ENCODE peak calls at places on chromosomes 4 and X, in ten cellular contexts. T is A673, A is OCI-LY7, X is transverse colon, I is RWPE1, U is heart left ventricle, K is DND-41, Q is GM23248, H is brain microvascular endothelial cell, M is substantia nigra. Z is an unnamed sample.

GRCh38 chrX:48493890-48494364 is 14.9 kb upstream of the PORCN start:
- DNase-seq in M (no peak), Q (peak), X (no peak), I (no peak), U (no peak), A (no peak), K (no peak), H (peak), T (peak), Z (no peak)

GRCh38 chr4:38605794-38606586 is 58.0 kb upstream of the KLF3 start:
- DNase-seq in A (no peak), T (no peak), I (no peak), M (no peak), H (no peak), K (no peak), Q (no peak), X (peak), U (no peak), Z (no peak)

GRCh38 chr4:137819964-137820383 is 287.7 kb upstream of the PCDH18 start:
- DNase-seq in M (no peak), T (peak), H (peak), U (no peak), I (peak), K (peak), X (no peak), A (peak), Q (peak), Z (no peak)

GRCh38 chrX:16778545-16778944 is 7.7 kb upstream of the TXLNG start:
- DNase-seq in M (no peak), X (no peak), T (no peak), U (no peak), A (no peak), H (no peak), Q (peak), I (no peak), K (no peak), Z (no peak)

GRCh38 chr4:65343342-65343741 is 326.9 kb downstream of the EPHA5 start:
- DNase-seq in K (no peak), A (no peak), X (no peak), H (no peak), I (no peak), M (no peak), Q (no peak), T (no peak), U (no peak), Z (no peak)

GRCh38 chr4:28279249-28279648 is 1418.6 kb downstream of the STIM2 start:
- DNase-seq in I (no peak), K (no peak), Q (no peak), T (no peak), U (no peak), H (no peak), X (no peak), A (no peak), M (no peak), Z (no peak)

GRCh38 chr4:872241-872981 is 46.5 kb upstream of the CPLX1 start:
- DNase-seq in K (no peak), Q (no peak), I (no peak), H (no peak), X (no peak), U (no peak), M (no peak), T (no peak), A (no peak), Z (no peak)

GRCh38 chr4:4461850-4462249 is 74.9 kb downstream of the NSG1 start:
- DNase-seq in I (no peak), Q (no peak), K (peak), H (no peak), X (peak), U (no peak), M (no peak), T (no peak), A (no peak), Z (no peak)

GRCh38 chrX:110402855-110403230 is 44.2 kb downstream of the RTL9 start:
- DNase-seq in A (no peak), U (no peak), H (no peak), Q (no peak), T (no peak), M (no peak), K (no peak), I (no peak), X (no peak), Z (no peak)

GRCh38 chrX:50067435-50068292 is 133.1 kb downstream of the AKAP4 start:
- DNase-seq in Q (no peak), I (no peak), X (peak), K (no peak), T (peak), A (no peak), U (no peak), M (no peak), H (peak), Z (no peak)

GRCh38 chrX:134847133-134847532 is 143.7 kb upstream of the SMIM10 start:
- DNase-seq in H (no peak), Q (no peak), K (no peak), U (no peak), A (no peak), M (no peak), I (no peak), X (no peak), T (no peak), Z (no peak)

GRCh38 chrX:133922390-133922772 is 63.0 kb downstream of the GPC3 start:
- DNase-seq in T (no peak), X (no peak), I (no peak), Q (no peak), U (no peak), H (no peak), A (no peak), K (peak), M (no peak), Z (no peak)

GRCh38 chrX:136168929-136169735 is 21.8 kb downstream of the FHL1 start:
- DNase-seq in H (peak), I (peak), X (peak), K (no peak), Q (peak), A (no peak), M (peak), T (peak), U (peak), Z (no peak)

GRCh38 chrX:20620301-20620700 is 353.6 kb upstream of the RPS6KA3 start:
- DNase-seq in M (no peak), Q (peak), A (no peak), X (no peak), U (no peak), T (no peak), I (peak), H (peak), K (no peak), Z (no peak)

GRCh38 chrX:74119016-74119910 is 184.7 kb upstream of the ZCCHC13 start:
- DNase-seq in I (peak), Q (peak), U (no peak), K (no peak), M (no peak), H (peak), T (peak), A (no peak), X (no peak), Z (no peak)

GRCh38 chrX:74232859-74233258 is 71.1 kb upstream of the ZCCHC13 start:
- DNase-seq in A (no peak), I (no peak), K (peak), H (peak), Q (peak), U (no peak), T (peak), M (no peak), X (no peak), Z (no peak)

GRCh38 chr4:89152972-89153371 is 41.6 kb downstream of the TIGD2 start:
- DNase-seq in Q (peak), A (no peak), H (peak), M (no peak), K (no peak), U (no peak), I (no peak), T (peak), X (no peak), Z (no peak)

GRCh38 chr4:129092636-129093172 is 635 bp downstream of the SCLT1 start:
- DNase-seq in X (no peak), A (no peak), K (no peak), I (no peak), T (peak), M (no peak), H (peak), U (no peak), Q (peak), Z (no peak)

GRCh38 chr4:138960175-138960710 is 55.3 kb upstream of the NOCT start:
- DNase-seq in U (no peak), M (no peak), Q (no peak), K (no peak), I (no peak), T (no peak), H (no peak), A (no peak), X (no peak), Z (no peak)

GRCh38 chr4:25437951-25438350 is 60.9 kb downstream of the ANAPC4 start:
- DNase-seq in M (no peak), T (no peak), Q (no peak), A (no peak), H (no peak), X (no peak), U (no peak), K (no peak), I (no peak), Z (no peak)

GRCh38 chr4:7762376-7763040 is 177.2 kb downstream of the AFAP1 start:
- DNase-seq in K (no peak), A (no peak), H (no peak), I (no peak), Q (no peak), U (no peak), T (no peak), M (no peak), X (no peak), Z (no peak)

GRCh38 chrX:132022115-132022862 is 813 bp upstream of the STK26 start:
- DNase-seq in I (no peak), H (no peak), Q (peak), T (peak), K (peak), M (no peak), X (peak), U (no peak), A (peak), Z (no peak)

GRCh38 chr4:147830987-147831386 is 99.1 kb downstream of the ARHGAP10 start:
- DNase-seq in H (peak), A (no peak), Q (peak), U (no peak), X (no peak), I (peak), K (no peak), M (no peak), T (no peak), Z (no peak)

GRCh38 chrX:73563740-73564073 is 710 bp downstream of the CHIC1 start:
- DNase-seq in I (no peak), X (no peak), U (no peak), H (no peak), T (peak), A (no peak), Q (no peak), M (no peak), K (no peak), Z (no peak)

GRCh38 chr4:187814737-187815465 is 180.7 kb upstream of the ZFP42 start:
- DNase-seq in I (peak), H (no peak), A (no peak), K (no peak), Q (peak), U (no peak), T (no peak), X (no peak), M (no peak), Z (no peak)

GRCh38 chrX:32877592-32877991 is 333.8 kb downstream of the DMD start:
- DNase-seq in I (peak), H (peak), U (no peak), X (no peak), Q (no peak), K (no peak), A (no peak), T (no peak), M (no peak), Z (no peak)

GRCh38 chr4:55733874-55734437 is 85.6 kb upstream of the EXOC1L start:
- DNase-seq in Q (peak), K (no peak), U (peak), M (no peak), I (peak), H (peak), A (no peak), T (peak), X (peak), Z (no peak)

GRCh38 chr4:5839751-5840674 is 52.9 kb downstream of the CRMP1 start:
- DNase-seq in A (no peak), I (no peak), U (peak), H (no peak), Q (peak), T (peak), X (peak), K (no peak), M (no peak), Z (no peak)

GRCh38 chr4:37977471-37978452 is 17.6 kb downstream of the PTTG2 start:
- DNase-seq in I (peak), H (peak), U (peak), T (peak), A (peak), X (peak), M (peak), Q (peak), K (peak), Z (no peak)

GRCh38 chr4:67875011-67875410 is 8.8 kb downstream of the TMPRSS11D start:
- DNase-seq in Q (no peak), H (no peak), X (no peak), M (no peak), T (no peak), K (no peak), A (no peak), I (no peak), U (no peak), Z (no peak)

GRCh38 chr4:167218022-167218608 is 16.2 kb downstream of the SPOCK3 start:
- DNase-seq in U (no peak), A (no peak), H (no peak), T (no peak), M (no peak), Q (no peak), X (no peak), K (no peak), I (no peak), Z (no peak)

GRCh38 chrX:72545990-72546389 is 26.7 kb downstream of the HDAC8 start:
- DNase-seq in X (peak), Q (no peak), A (no peak), M (no peak), I (no peak), U (no peak), T (no peak), K (no peak), H (peak), Z (no peak)

GRCh38 chr4:169410839-169411770 is 140.3 kb upstream of the SH3RF1 start:
- DNase-seq in T (peak), X (peak), I (no peak), H (peak), Q (peak), U (peak), K (peak), M (no peak), A (peak), Z (no peak)

GRCh38 chrX:67568769-67569168 is 24.9 kb downstream of the AR start:
- DNase-seq in Q (peak), I (no peak), M (no peak), T (no peak), A (no peak), H (no peak), K (no peak), U (no peak), X (no peak), Z (no peak)

GRCh38 chrX:74249963-74250362 is 54.0 kb upstream of the ZCCHC13 start:
- DNase-seq in K (no peak), A (no peak), X (no peak), Q (no peak), T (no peak), M (no peak), H (no peak), U (no peak), I (no peak), Z (no peak)

GRCh38 chr4:833731-834367 is 7.9 kb upstream of the CPLX1 start:
- DNase-seq in A (no peak), X (no peak), U (no peak), I (no peak), M (no peak), H (no peak), Q (no peak), K (no peak), T (no peak), Z (no peak)

GRCh38 chrX:136468391-136469103 is 19.2 kb upstream of the BRS3 start:
- DNase-seq in U (no peak), Q (no peak), A (no peak), K (no peak), X (no peak), H (no peak), M (no peak), I (no peak), T (no peak), Z (no peak)

GRCh38 chr4:23815351-23815750 is 74.5 kb downstream of the PPARGC1A start:
- DNase-seq in A (no peak), U (no peak), X (no peak), T (no peak), K (no peak), I (no peak), H (no peak), M (no peak), Q (no peak), Z (no peak)

GRCh38 chr4:146959692-146960091 is 14.0 kb upstream of the TTC29 start:
- DNase-seq in M (no peak), T (no peak), K (no peak), H (peak), I (no peak), U (no peak), A (no peak), Q (peak), X (no peak), Z (no peak)

GRCh38 chr4:62495039-62495438 is 1294.9 kb downstream of the ADGRL3 start:
- DNase-seq in I (no peak), X (no peak), Q (no peak), H (no peak), M (no peak), T (no peak), A (no peak), U (no peak), K (no peak), Z (no peak)

DNA sequence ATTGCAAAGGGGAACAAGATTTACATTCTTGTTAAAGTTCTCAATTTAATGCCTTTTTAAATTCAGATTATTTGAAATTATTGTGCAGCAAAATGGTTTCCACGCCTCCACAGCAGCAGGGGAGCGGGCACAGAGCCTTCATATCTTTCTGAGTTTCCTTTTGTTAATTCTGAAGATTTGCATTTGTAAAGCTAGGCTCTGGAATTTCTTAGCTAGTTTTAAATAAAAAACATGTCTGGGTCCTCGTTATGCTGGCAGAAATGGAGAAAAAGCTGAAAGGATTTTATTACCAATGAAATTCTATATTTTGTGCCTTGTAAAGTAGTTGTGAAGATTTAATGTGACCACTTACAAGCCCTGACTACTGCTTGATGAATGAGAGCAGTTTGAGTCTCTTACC is 40.8 kb upstream of the MAGED1 start:
- DNase-seq in I (no peak), H (no peak), T (peak), X (no peak), A (no peak), Q (no peak), K (no peak), M (no peak), U (no peak), Z (no peak)
- H3K27ac ChIP-seq in I (no peak), H (no peak), T (no peak), X (no peak), A (no peak), Q (no peak), K (no peak), M (no peak), U (no peak), Z (no peak)

DNA sequence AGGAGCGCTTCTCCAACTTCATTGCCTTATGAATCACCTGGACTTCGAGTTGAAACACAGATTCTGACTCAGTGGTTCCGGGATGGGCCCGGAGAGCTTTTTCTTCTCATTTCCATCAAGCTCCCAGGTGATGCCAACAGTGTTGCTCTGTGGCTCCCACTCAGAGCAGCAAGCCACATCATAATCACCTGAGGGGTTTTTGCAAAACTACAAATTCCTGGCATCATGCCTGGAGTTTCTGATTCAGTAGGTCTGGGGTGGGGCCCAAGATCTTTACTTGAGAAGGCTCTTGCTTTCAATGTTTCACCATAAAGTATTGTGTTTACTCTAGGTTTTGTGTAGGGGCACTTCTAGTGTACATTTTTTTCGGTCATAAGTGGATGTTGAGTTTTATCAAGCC is 7.0 kb downstream of the MTM1 start:
- DNase-seq in X (peak), I (peak), H (no peak), A (no peak), Q (peak), T (no peak), U (no peak), K (no peak), M (no peak), Z (no peak)
- H3K27ac ChIP-seq in X (peak), I (peak), H (no peak), A (no peak), Q (peak), T (no peak), U (no peak), K (no peak), M (no peak), Z (no peak)

GRCh38 chr4:102316585-102316984 is 28.7 kb downstream of the SLC39A8 start:
- DNase-seq in I (no peak), K (no peak), H (no peak), U (no peak), Q (no peak), X (no peak), M (no peak), A (peak), T (no peak), Z (no peak)

GRCh38 chr4:102318105-102318504 is 27.2 kb downstream of the SLC39A8 start:
- DNase-seq in U (no peak), K (no peak), H (no peak), T (no peak), A (no peak), M (no peak), I (no peak), Q (no peak), X (no peak), Z (no peak)

GRCh38 chr4:102317459-102317858 is 27.8 kb downstream of the SLC39A8 start:
- DNase-seq in H (no peak), I (no peak), M (no peak), T (no peak), A (no peak), U (no peak), K (no peak), Q (no peak), X (no peak), Z (no peak)

GRCh38 chr4:102319594-102319993 is 25.7 kb downstream of the SLC39A8 start:
- DNase-seq in Q (no peak), A (no peak), X (no peak), K (no peak), T (no peak), M (no peak), H (no peak), U (no peak), I (no peak), Z (no peak)

DNA sequence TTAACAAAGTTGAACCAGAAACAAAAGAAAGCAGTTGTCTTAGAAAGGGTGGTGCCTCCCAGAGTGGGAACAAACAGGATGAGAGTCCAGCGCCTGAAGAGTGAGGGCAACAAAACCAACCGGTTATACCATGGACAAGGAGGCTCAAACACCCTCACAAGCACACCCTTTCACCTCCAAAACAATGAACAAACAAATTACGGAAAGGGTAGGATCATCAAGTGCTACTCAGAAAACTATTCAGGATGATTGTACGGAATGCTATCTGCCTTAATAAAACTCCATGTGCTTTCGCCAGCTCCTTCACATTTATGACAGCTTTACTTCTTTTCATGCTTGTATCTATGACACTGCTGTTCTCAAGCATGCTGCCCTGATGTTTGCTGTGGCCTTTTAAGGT is 26.8 kb downstream of the SLC39A8 start:
- DNase-seq in I (no peak), X (peak), K (no peak), M (no peak), H (no peak), U (no peak), Q (no peak), A (no peak), T (no peak), Z (no peak)
- H3K27ac ChIP-seq in I (no peak), X (peak), K (no peak), M (no peak), H (no peak), U (no peak), Q (no peak), A (no peak), T (no peak), Z (no peak)

GRCh38 chr4:184295206-184295605 is 77.5 kb upstream of the ENPP6 start:
- DNase-seq in I (no peak), K (no peak), U (no peak), T (no peak), A (no peak), X (no peak), H (no peak), Q (no peak), M (no peak), Z (no peak)

GRCh38 chr4:184298255-184298654 is 80.6 kb upstream of the ENPP6 start:
- DNase-seq in A (no peak), X (no peak), Q (no peak), H (no peak), T (no peak), U (no peak), M (no peak), I (no peak), K (no peak), Z (no peak)

GRCh38 chr4:184306470-184306869 is 88.8 kb upstream of the ENPP6 start:
- DNase-seq in M (no peak), A (no peak), X (no peak), K (no peak), Q (no peak), U (no peak), I (no peak), H (no peak), T (no peak), Z (no peak)

GRCh38 chr4:184300816-184301215 is 83.1 kb upstream of the ENPP6 start:
- DNase-seq in A (no peak), H (no peak), I (no peak), T (no peak), X (no peak), M (no peak), Q (no peak), U (no peak), K (no peak), Z (no peak)
- H3K27ac ChIP-seq in A (no peak), H (no peak), I (no peak), T (no peak), X (no peak), M (no peak), Q (no peak), U (no peak), K (no peak), Z (no peak)